ENCODE peak calls at places on chromosomes 16 and 17, in four cellular contexts. P is T-helper 1 cell, J is SHP77, U is astrocyte. O is an unnamed sample.

GRCh38 chr16:12358898-12359297 is 382.4 kb downstream of the SNX29 start:
- DNase-seq in P (no peak), J (no peak), U (no peak), O (no peak)

GRCh38 chr17:348692-349425 is 3.7 kb downstream of the RPH3AL start:
- DNase-seq in P (no peak), J (no peak), U (no peak), O (no peak)

GRCh38 chr16:85573696-85574641 is 39.2 kb upstream of the GSE1 start:
- DNase-seq in P (no peak), J (peak), U (peak), O (no peak)

GRCh38 chr17:16933317-16934132 is 38.4 kb downstream of the TNFRSF13B start:
- DNase-seq in P (no peak), J (peak), U (peak), O (no peak)

GRCh38 chr17:56064506-56064905 is 88.8 kb upstream of the ANKFN1 start:
- DNase-seq in P (no peak), J (no peak), U (no peak), O (no peak)

GRCh38 chr17:79370594-79370993 is 240.3 kb downstream of the RBFOX3 start:
- DNase-seq in P (no peak), J (no peak), U (no peak), O (no peak)

GRCh38 chr17:81387235-81388060 is 7.8 kb upstream of the BAHCC1 start:
- DNase-seq in P (no peak), J (no peak), U (peak), O (no peak)

GRCh38 chr17:4247361-4247980 is 16.3 kb downstream of the ANKFY1 start:
- DNase-seq in P (no peak), J (no peak), U (no peak), O (no peak)

GRCh38 chr16:48231675-48232214 is 12.4 kb upstream of the LONP2 start:
- DNase-seq in P (no peak), J (peak), U (peak), O (no peak)

GRCh38 chr16:19843371-19843770 is 41.3 kb downstream of the GPRC5B start:
- DNase-seq in P (no peak), J (no peak), U (no peak), O (no peak)

GRCh38 chr16:14286381-14287230 is 215.5 kb downstream of the MRTFB start:
- DNase-seq in P (peak), J (no peak), U (no peak), O (no peak)

GRCh38 chr16:46586011-46586577 is 35.1 kb downstream of the SHCBP1 start:
- DNase-seq in P (no peak), J (no peak), U (no peak), O (no peak)

GRCh38 chr17:78818932-78819331 is 21.7 kb downstream of the USP36 start:
- DNase-seq in P (peak), J (no peak), U (no peak), O (no peak)

GRCh38 chr16:51154271-51155171 is 3.5 kb upstream of the SALL1 start:
- DNase-seq in P (no peak), J (no peak), U (no peak), O (no peak)

GRCh38 chr16:75653926-75654325 is 6.4 kb downstream of the TERF2IP start:
- DNase-seq in P (no peak), J (no peak), U (peak), O (no peak)

GRCh38 chr17:70905796-70906195 is 736.5 kb downstream of the KCNJ2 start:
- DNase-seq in P (no peak), J (no peak), U (peak), O (no peak)

GRCh38 chr17:67487506-67487905 is 110.4 kb downstream of the PITPNC1 start:
- DNase-seq in P (no peak), J (no peak), U (no peak), O (no peak)

GRCh38 chr16:56977823-56978430 is 11.4 kb upstream of the NLRC5 start:
- DNase-seq in P (no peak), J (no peak), U (no peak), O (no peak)

GRCh38 chr17:5651348-5651747 is 67.0 kb upstream of the NLRP1 start:
- DNase-seq in P (no peak), J (no peak), U (no peak), O (no peak)

GRCh38 chr16:55240933-55241332 is 83.1 kb upstream of the IRX6 start:
- DNase-seq in P (no peak), J (no peak), U (no peak), O (no peak)

GRCh38 chr16:17345043-17345442 is 125.7 kb downstream of the XYLT1 start:
- DNase-seq in P (no peak), J (no peak), U (peak), O (no peak)

GRCh38 chr16:14339694-14340093 is 268.6 kb downstream of the MRTFB start:
- DNase-seq in P (no peak), J (no peak), U (no peak), O (no peak)

GRCh38 chr17:43125967-43126910 is 1.1 kb upstream of the BRCA1 start:
- DNase-seq in P (no peak), J (peak), U (no peak), O (no peak)

GRCh38 chr17:68587026-68587425 is 14.1 kb downstream of the FAM20A start:
- DNase-seq in P (no peak), J (no peak), U (no peak), O (no peak)

GRCh38 chr17:35942588-35943186 is 826 bp downstream of the LYZL6 start:
- DNase-seq in P (no peak), J (no peak), U (no peak), O (no peak)

GRCh38 chr17:62760059-62760887 is 47.8 kb downstream of the MARCHF10 start:
- DNase-seq in P (no peak), J (no peak), U (peak), O (no peak)

GRCh38 chr17:30378191-30378796 is 433 bp upstream of the CPD start:
- DNase-seq in P (peak), J (no peak), U (no peak), O (no peak)

GRCh38 chr17:50904522-50905459 is 38.6 kb upstream of the TOB1 start:
- DNase-seq in P (no peak), J (peak), U (no peak), O (no peak)

GRCh38 chr16:77437859-77438258 is 3.0 kb upstream of the ADAMTS18 start:
- DNase-seq in P (no peak), J (no peak), U (peak), O (no peak)

GRCh38 chr17:45231481-45232116 is 9.9 kb downstream of the FMNL1 start:
- DNase-seq in P (no peak), J (peak), U (no peak), O (no peak)

GRCh38 chr17:37671028-37671812 is 28.0 kb upstream of the DDX52 start:
- DNase-seq in P (no peak), J (no peak), U (no peak), O (no peak)